ENCODE peak calls at places on chromosomes 7 and 10, in eight cellular contexts. J, V, G, S, B, I, Q and Z are unnamed samples.

GRCh38 chr7:155282671-155283070 is 15.0 kb upstream of the INSIG1 start:
- DNase-seq in V (no peak), G (no peak), J (no peak), B (no peak), I (no peak), Q (no peak), S (no peak), Z (no peak)

GRCh38 chr10:69965919-69966662 is 86.6 kb upstream of the MACROH2A2 start:
- DNase-seq in I (no peak), J (no peak), Q (no peak), B (no peak), G (no peak), V (no peak), S (no peak), Z (no peak)

GRCh38 chr7:45000096-45001032 is at the start of gene CCM2:
- DNase-seq in Q (no peak), B (peak), G (no peak), S (no peak), I (no peak), V (peak), J (no peak), Z (peak)

GRCh38 chr10:92590623-92591549 is 2.0 kb upstream of the KIF11 start:
- DNase-seq in B (peak), I (peak), V (peak), G (no peak), Q (peak), S (peak), J (no peak), Z (peak)

GRCh38 chr7:100778061-100778621 is 44.7 kb downstream of the ZAN start:
- DNase-seq in I (peak), J (no peak), B (no peak), S (no peak), Q (no peak), V (no peak), G (no peak), Z (no peak)

GRCh38 chr7:374706-375490 is 84.9 kb downstream of the FOXL3 start:
- DNase-seq in G (no peak), V (no peak), B (no peak), S (no peak), Q (no peak), I (no peak), J (no peak), Z (no peak)

GRCh38 chr7:46387646-46388045 is 466.6 kb upstream of the IGFBP3 start:
- DNase-seq in J (no peak), S (no peak), Q (no peak), G (no peak), B (no peak), V (no peak), I (no peak), Z (no peak)

GRCh38 chr7:25862254-25862992 is 289.6 kb upstream of the NFE2L3 start:
- DNase-seq in Q (peak), B (peak), I (peak), J (peak), S (peak), V (peak), G (peak), Z (peak)

GRCh38 chr7:138125119-138125518 is 48.9 kb downstream of the AKR1D1 start:
- DNase-seq in B (no peak), I (no peak), S (no peak), G (no peak), V (no peak), Q (no peak), J (no peak), Z (no peak)

GRCh38 chr7:114358911-114359310 is 55.7 kb upstream of the FOXP2 start:
- DNase-seq in G (no peak), Q (no peak), B (no peak), I (no peak), V (no peak), S (no peak), J (no peak), Z (no peak)

GRCh38 chr7:326845-327304 is 36.9 kb downstream of the FOXL3 start:
- DNase-seq in J (no peak), V (no peak), B (no peak), Q (peak), I (no peak), S (no peak), G (no peak), Z (no peak)

GRCh38 chr7:32846630-32847225 is 44.8 kb downstream of the KBTBD2 start:
- DNase-seq in B (peak), Q (peak), G (peak), I (peak), S (peak), J (peak), V (peak), Z (peak)

GRCh38 chr7:88835147-88835728 is 39.7 kb upstream of the TEX47 start:
- DNase-seq in S (peak), B (peak), V (peak), Q (peak), I (peak), G (peak), J (peak), Z (peak)

GRCh38 chr7:142807855-142808460 is 37.2 kb downstream of the PRSS2 start:
- DNase-seq in S (no peak), I (no peak), Q (no peak), V (no peak), G (peak), J (peak), B (no peak), Z (no peak)

GRCh38 chr10:132399117-132400035 is 2.4 kb downstream of the PWWP2B start:
- DNase-seq in I (no peak), V (no peak), S (no peak), B (no peak), G (no peak), Q (no peak), J (no peak), Z (no peak)

GRCh38 chr10:102186128-102186527 is 33.9 kb downstream of the NOLC1 start:
- DNase-seq in I (no peak), Q (no peak), S (no peak), G (no peak), V (no peak), B (no peak), J (no peak), Z (no peak)

GRCh38 chr7:36862685-36863375 is 138.5 kb upstream of the AOAH start:
- DNase-seq in J (no peak), I (no peak), S (no peak), B (no peak), V (no peak), G (no peak), Q (no peak), Z (no peak)

GRCh38 chr7:128398016-128398840 is 11.6 kb downstream of the IMPDH1 start:
- DNase-seq in V (peak), G (peak), S (no peak), B (peak), Q (no peak), I (peak), J (no peak), Z (peak)
- TF ChIP-seq REST in V (no peak), G (no peak), S (no peak), B (no peak), Q (no peak), I (no peak), J (no peak), Z (no peak)

GRCh38 chr10:25661632-25662031 is 272.4 kb upstream of the MYO3A start:
- DNase-seq in G (no peak), J (no peak), B (no peak), Q (no peak), V (no peak), I (no peak), S (no peak), Z (no peak)

DNA sequence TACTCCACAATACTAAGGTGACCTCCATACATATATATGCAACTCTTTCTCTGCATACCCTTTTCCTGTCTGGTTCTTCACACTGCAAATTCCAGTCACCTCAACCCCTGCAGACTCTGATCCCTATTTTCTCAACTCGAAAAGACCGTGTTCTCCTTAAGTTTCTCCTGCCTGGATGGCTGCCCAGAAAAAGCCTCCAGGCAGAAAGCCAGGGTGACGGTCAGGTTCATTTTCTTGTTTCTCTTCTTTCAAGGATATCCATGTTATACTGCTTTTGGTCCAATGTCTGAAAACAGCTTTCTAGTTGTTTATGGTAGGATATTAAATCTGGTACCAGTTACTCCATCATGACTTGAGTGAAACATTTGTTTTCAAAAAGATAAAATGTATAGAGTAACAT is 267.8 kb upstream of the MYO3A start:
- DNase-seq in G (no peak), I (no peak), B (no peak), V (no peak), J (no peak), Q (no peak), S (no peak), Z (no peak)
- TF ChIP-seq POLR2AphosphoS5 in G (no peak), I (no peak), B (no peak), V (no peak), J (no peak), Q (no peak), S (no peak), Z (no peak)

DNA sequence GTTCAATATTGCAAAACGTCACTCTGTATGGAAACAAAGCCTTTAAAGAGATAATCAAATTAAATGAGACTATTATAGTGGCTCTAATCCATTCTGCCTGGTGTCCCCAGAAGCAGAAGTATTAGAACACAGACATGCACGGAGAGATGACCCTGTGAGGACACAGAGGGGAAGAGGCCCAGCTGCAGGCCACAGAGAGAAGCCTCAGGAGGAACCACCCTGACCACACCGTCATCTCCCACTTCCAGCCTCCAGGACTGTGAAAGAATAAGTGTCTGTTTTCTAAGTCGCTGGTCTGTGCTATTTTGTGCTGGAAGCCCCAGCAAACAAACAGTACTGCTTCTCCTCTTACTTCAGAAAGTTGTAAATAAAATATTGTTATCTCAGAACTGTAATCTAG is 283.5 kb upstream of the ADARB2 start:
- DNase-seq in B (no peak), I (no peak), J (no peak), V (no peak), G (no peak), S (no peak), Q (no peak), Z (peak)
- H3K27ac ChIP-seq in B (no peak), I (no peak), J (no peak), V (no peak), G (no peak), S (no peak), Q (no peak), Z (no peak)

GRCh38 chr10:72932259-72933015 is 22.2 kb downstream of the PLA2G12B start:
- DNase-seq in Q (no peak), S (no peak), J (no peak), B (no peak), V (no peak), I (no peak), G (no peak), Z (no peak)

GRCh38 chr10:72935358-72935757 is 19.2 kb downstream of the PLA2G12B start:
- DNase-seq in B (no peak), I (no peak), G (no peak), J (no peak), S (peak), Q (no peak), V (no peak), Z (no peak)
- TF ChIP-seq REST in B (no peak), I (no peak), G (no peak), J (no peak), S (no peak), Q (no peak), V (no peak), Z (no peak)

DNA sequence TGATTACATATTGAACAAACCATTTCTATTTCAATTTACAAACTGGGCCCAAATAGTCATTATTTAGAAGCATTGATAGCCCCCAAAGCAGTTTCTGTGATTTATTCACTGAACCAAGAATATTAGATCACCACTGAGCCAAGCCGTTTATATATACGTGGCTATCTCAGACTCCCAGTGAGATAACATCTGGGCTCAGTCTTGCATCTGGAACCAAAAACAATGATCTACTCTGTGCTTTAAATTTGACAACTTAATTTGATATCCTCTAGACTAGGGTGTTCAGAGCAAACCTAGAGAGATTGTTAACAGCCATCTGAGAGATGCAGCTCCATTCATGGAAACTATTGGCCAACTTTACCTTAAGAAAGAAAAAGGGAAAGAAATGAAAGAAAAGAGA is 41.4 kb upstream of the BTBD16 start:
- DNase-seq in B (peak), Q (no peak), S (no peak), I (no peak), V (no peak), G (no peak), J (no peak), Z (no peak)
- TF ChIP-seq POLR2AphosphoS5 in B (no peak), Q (no peak), S (no peak), I (no peak), V (no peak), G (no peak), J (no peak), Z (no peak)

DNA sequence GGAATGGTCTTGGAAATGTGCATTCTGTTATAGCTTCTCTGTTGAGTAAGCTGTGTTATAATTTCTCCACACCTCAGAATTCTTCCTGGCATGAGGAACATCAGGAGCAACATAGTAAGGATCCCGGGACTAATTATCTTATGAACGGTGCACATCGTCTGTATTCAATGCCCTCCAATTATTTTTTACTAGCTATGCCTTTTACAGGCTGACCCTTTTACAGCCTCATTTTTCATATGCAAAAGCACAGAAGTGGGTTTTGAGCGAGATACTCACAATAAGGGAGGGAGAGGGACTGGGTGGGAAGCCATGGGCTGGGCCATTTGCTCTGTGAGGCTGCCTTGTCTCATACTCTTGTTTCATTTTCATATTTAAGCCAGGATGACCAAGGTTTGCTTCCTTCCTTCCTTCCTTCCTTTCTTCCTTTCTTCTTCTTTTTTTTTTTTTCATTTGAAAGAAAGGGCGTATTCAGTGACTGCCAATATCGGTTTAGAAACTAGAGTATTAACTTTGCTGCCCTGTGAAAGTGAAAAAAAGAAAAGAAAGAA is 259.3 kb downstream of the TRIL start:
- DNase-seq in B (no peak), J (no peak), I (no peak), S (no peak), Q (no peak), V (no peak), G (no peak), Z (no peak)
- H3K27ac ChIP-seq in B (no peak), J (no peak), I (no peak), S (no peak), Q (no peak), V (no peak), G (no peak), Z (no peak)